ENCODE peak calls at places on chromosome 14, in ten cellular contexts. M is K562; U is cardiac muscle cell; B is esophagus squamous epithelium; J is CD4-positive, alpha-beta T cell; S is neural progenitor cell; A is heart left ventricle; Z is PC-3; D is RWPE1; W is brain microvascular endothelial cell. K is an unnamed sample.

GRCh38 chr14:68146812-68147211 is 327.2 kb downstream of the RAD51B start:
- DNase-seq in M (no peak), U (no peak), B (no peak), J (no peak), S (no peak), A (no peak), Z (peak), D (peak), W (peak), K (no peak)

GRCh38 chr14:66735853-66736252 is 227.9 kb downstream of the GPHN start:
- DNase-seq in M (no peak), U (no peak), B (no peak), J (no peak), S (no peak), A (no peak), Z (peak), D (no peak), W (no peak), K (no peak)

GRCh38 chr14:68397827-68398226 is 395.0 kb downstream of the ZFP36L1 start:
- DNase-seq in M (no peak), U (no peak), B (no peak), J (no peak), S (no peak), A (no peak), Z (no peak), D (no peak), W (no peak), K (no peak)

GRCh38 chr14:86404425-86404824 is 874.5 kb downstream of the FLRT2 start:
- DNase-seq in M (no peak), U (no peak), B (no peak), J (no peak), S (no peak), A (no peak), Z (peak), D (no peak), W (no peak), K (no peak)

GRCh38 chr14:106436310-106436905 is 910.0 kb downstream of the TMEM121 start:
- DNase-seq in M (peak), U (no peak), B (no peak), J (peak), S (no peak), A (peak), Z (no peak), D (peak), W (no peak), K (no peak)

GRCh38 chr14:26290007-26290530 is 307.8 kb downstream of the NOVA1 start:
- DNase-seq in M (no peak), U (no peak), B (no peak), J (no peak), S (no peak), A (no peak), Z (peak), D (no peak), W (no peak), K (no peak)

GRCh38 chr14:70563417-70563816 is 28.6 kb upstream of the ADAM20 start:
- DNase-seq in M (no peak), U (no peak), B (no peak), J (no peak), S (no peak), A (no peak), Z (no peak), D (no peak), W (no peak), K (no peak)

GRCh38 chr14:86462193-86462592 is 932.2 kb downstream of the FLRT2 start:
- DNase-seq in M (peak), U (peak), B (no peak), J (no peak), S (peak), A (no peak), Z (peak), D (no peak), W (peak), K (no peak)

GRCh38 chr14:88196925-88197324 is 126.1 kb downstream of the KCNK10 start:
- DNase-seq in M (no peak), U (no peak), B (no peak), J (no peak), S (no peak), A (no peak), Z (no peak), D (no peak), W (no peak), K (no peak)

GRCh38 chr14:65403231-65403630 is 9.3 kb upstream of the FUT8 start:
- DNase-seq in M (no peak), U (no peak), B (no peak), J (no peak), S (no peak), A (no peak), Z (peak), D (no peak), W (no peak), K (no peak)

GRCh38 chr14:60488175-60488574 is 2.3 kb upstream of the C14orf39 start:
- DNase-seq in M (no peak), U (no peak), B (no peak), J (no peak), S (no peak), A (no peak), Z (peak), D (no peak), W (no peak), K (no peak)
- TF ChIP-seq CTCF in M (no peak), U (peak), B (no peak), J (no peak), S (peak), A (peak), Z (peak), D (peak), W (no peak), K (no peak)

DNA sequence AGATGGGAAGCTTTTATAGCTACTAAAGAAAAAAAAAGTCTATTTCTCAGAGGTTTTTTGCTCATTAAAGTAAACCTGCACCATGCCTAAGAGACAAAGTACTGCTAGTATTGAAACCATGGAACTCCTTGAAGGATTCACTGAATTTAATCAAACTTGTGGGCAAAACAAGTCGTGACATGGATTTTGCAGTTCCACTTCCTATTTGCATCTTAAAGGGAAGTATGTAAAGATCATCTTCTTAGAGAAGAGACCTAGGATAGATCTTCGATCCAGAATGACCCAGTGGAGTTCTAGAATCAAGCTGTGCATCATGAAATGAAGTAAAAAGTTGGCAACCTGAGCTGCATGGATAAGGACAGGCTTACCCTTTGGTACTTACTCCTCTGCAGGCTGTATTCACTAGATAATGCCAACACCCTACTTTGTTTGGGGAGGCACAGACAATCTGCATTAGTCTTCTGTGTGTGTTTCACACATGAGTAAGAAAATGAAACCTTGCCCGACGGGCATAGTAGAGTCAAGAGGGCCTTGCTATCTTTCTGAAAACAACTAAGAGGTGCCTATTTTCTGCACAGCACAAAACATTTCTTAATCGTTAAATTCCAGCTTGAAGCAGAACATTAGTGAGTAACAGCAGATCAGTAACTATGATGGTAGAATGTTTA is 1.9 kb downstream of the GNG2 start:
- DNase-seq in M (no peak), U (no peak), B (no peak), J (no peak), S (no peak), A (no peak), Z (no peak), D (no peak), W (no peak), K (no peak)
- H3K27ac ChIP-seq in M (no peak), U (no peak), B (peak), J (peak), S (no peak), A (peak), Z (no peak), D (no peak), W (no peak), K (no peak)

GRCh38 chr14:100419856-100420255 is 96.7 kb downstream of the SLC25A47 start:
- DNase-seq in M (no peak), U (no peak), B (no peak), J (no peak), S (peak), A (no peak), Z (no peak), D (no peak), W (no peak), K (no peak)
- TF ChIP-seq CTCF in M (no peak), U (peak), B (no peak), J (no peak), S (peak), A (no peak), Z (peak), D (no peak), W (peak), K (no peak)

DNA sequence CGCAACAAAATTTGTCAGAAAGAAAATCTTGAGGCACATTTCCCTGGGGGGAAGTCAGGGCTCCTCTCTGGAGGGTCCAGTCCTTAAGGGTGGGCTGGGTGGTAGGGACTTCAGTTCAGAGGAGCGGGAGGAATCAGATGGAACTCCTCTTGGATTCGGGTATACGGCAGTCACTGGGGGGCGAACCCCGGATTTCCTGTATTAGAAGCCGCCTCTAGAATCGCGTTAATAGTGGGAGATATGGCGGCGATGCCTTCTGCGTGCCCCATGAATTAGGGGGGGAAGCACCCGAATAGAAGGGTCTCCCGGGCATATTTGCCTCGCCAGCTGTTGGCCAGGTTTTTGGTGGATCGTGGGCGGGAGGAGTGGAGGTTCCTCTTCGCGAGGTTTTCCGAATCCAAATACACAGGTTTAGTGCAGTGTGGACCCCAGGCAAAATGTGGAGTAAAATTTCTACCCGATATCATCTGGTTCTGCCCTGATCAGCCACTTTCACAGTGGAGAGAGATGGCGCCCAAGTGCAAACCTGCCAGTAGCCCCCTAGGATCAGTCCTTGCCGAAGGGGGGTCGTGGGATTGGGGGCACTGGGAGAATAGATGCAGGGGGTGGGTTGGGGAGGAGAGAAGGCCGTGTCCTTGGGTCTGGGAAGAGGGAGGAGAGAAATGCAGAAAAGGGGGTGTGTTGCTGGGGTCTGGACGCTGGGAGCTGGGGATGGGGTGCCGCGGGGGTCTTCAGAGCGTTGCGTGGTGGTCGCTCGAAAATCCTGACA is 637 bp downstream of the MEG3 start:
- DNase-seq in M (no peak), U (no peak), B (no peak), J (no peak), S (no peak), A (no peak), Z (no peak), D (no peak), W (no peak), K (no peak)
- H3K27ac ChIP-seq in M (no peak), U (no peak), B (peak), J (no peak), S (no peak), A (no peak), Z (no peak), D (no peak), W (peak), K (peak)

DNA sequence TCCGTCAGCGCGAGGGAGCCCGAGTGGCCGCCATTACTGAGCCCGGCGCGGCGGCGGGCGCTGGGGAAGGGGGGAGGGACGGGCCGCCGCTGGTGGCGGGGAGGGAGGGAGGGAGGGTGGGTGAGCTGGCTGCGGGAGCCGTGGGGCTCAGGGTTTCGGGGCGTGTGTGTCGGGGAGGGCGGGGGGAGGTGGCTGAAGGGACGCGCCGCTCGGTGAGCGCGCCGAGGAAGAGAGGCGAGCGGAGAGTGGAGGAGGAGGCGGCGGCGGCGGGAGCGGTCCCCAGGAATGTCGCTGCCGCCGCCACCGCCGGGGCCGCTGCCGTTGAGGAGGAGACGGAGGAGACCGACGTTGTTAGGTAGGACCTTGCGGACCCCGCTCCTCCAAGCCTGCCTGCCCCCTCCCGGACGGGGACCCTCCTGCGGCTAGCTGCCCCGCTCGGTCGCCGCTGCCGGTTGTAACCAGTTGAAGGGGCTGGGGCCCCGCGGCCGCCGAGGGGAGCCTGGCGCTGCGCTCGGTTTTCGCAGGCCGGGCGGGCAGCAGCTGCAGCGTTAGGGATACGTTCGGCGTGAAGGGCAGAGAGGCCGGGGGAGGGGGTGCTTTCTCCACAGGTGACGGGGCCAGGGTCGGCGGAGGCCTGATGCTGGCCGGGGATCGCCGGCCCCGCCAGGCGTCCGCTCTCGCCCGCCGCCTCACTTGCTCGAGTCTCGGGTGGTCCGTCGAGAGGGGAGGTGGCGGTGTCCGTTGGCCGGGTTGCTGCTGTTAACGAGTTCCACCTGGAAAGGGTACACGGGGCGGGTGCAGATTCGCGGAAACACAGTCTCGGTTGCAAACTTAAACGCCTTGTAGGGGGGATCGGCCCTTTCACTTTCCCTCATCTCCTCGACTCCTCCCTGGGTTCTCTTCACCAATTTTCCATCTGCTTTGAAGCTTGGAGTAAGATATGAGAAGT is at the start of gene ARHGAP5:
- DNase-seq in M (no peak), U (peak), B (no peak), J (peak), S (peak), A (peak), Z (no peak), D (peak), W (peak), K (peak)
- TF ChIP-seq CTCF in M (no peak), U (no peak), B (peak), J (no peak), S (peak), A (peak), Z (no peak), D (no peak), W (peak), K (peak)

K was measured in ascending aorta.